ENCODE peak calls at places on chromosomes 16 and 17, in eight cellular contexts. I is endothelial cell of umbilical vein; O is IMR-90; C is CD8-positive, alpha-beta T cell; H is MM.1S; E is gastrocnemius medialis; D is mammary epithelial cell; N is naive thymus-derived CD4-positive, alpha-beta T cell. L is an unnamed sample.

GRCh38 chr16:53872248-53873221 is 168.6 kb downstream of the FTO start:
- DNase-seq in I (no peak), O (peak; percentile 93), C (no peak), H (no peak), E (no peak), D (peak; percentile 84), N (no peak), L (no peak)

GRCh38 chr16:70777496-70777895 is 23.5 kb downstream of the VAC14 start:
- DNase-seq in I (no peak), O (no peak), C (no peak), H (no peak), E (no peak), D (no peak), N (no peak), L (peak; percentile 42)

GRCh38 chr17:47934856-47935255 is 6.5 kb upstream of the PNPO start:
- DNase-seq in I (no peak), O (peak; percentile 45), C (no peak), H (no peak), E (no peak), D (peak; percentile 27), N (no peak), L (no peak)

GRCh38 chr17:4607773-4608187 is 23.5 kb downstream of the SMTNL2 start:
- DNase-seq in I (peak; percentile 66), O (peak; percentile 49), C (no peak), H (no peak), E (peak; percentile 76), D (no peak), N (no peak), L (no peak)

GRCh38 chr17:35352284-35352683 is 21.1 kb downstream of the SLFN11 start:
- DNase-seq in I (no peak), O (no peak), C (no peak), H (no peak), E (no peak), D (no peak), N (no peak), L (no peak)

GRCh38 chr16:46972971-46973456 is 460 bp downstream of the DNAJA2 start:
- DNase-seq in I (no peak), O (no peak), C (peak; percentile 42), H (peak; percentile 13), E (peak; percentile 30), D (peak; percentile 37), N (no peak), L (peak; percentile 73)

GRCh38 chr16:60763869-60764268 is 1272.4 kb downstream of the CDH8 start:
- DNase-seq in I (no peak), O (no peak), C (no peak), H (no peak), E (no peak), D (no peak), N (no peak), L (no peak)

GRCh38 chr17:39205112-39205526 is 5.0 kb downstream of the RPL19 start:
- DNase-seq in I (no peak), O (no peak), C (no peak), H (no peak), E (no peak), D (no peak), N (no peak), L (no peak)

GRCh38 chr17:51487947-51488346 is 227.6 kb downstream of the UTP18 start:
- DNase-seq in I (no peak), O (no peak), C (peak; percentile 22), H (no peak), E (no peak), D (peak; percentile 20), N (peak; percentile 28), L (no peak)

GRCh38 chr17:40487371-40488020 is 13.9 kb downstream of the TNS4 start:
- DNase-seq in I (no peak), O (no peak), C (no peak), H (no peak), E (peak; percentile 38), D (peak; percentile 57), N (no peak), L (no peak)

GRCh38 chr16:74745926-74746325 is 28.7 kb downstream of the FA2H start:
- DNase-seq in I (no peak), O (no peak), C (no peak), H (no peak), E (no peak), D (no peak), N (no peak), L (no peak)

GRCh38 chr17:45013021-45013997 is 38.1 kb downstream of the DCAKD start:
- DNase-seq in I (no peak), O (no peak), C (no peak), H (no peak), E (no peak), D (no peak), N (no peak), L (no peak)

GRCh38 chr16:52837251-52837650 is 215.4 kb downstream of the CHD9NB start:
- DNase-seq in I (no peak), O (peak; percentile 6), C (no peak), H (no peak), E (no peak), D (no peak), N (no peak), L (no peak)

GRCh38 chr17:7888184-7888920 is at the start of gene CHD3:
- DNase-seq in I (no peak), O (peak; percentile 21), C (peak; percentile 52), H (no peak), E (no peak), D (peak; percentile 71), N (peak; percentile 41), L (no peak)

GRCh38 chr16:87831421-87832136 is 37.7 kb downstream of the SLC7A5 start:
- DNase-seq in I (no peak), O (no peak), C (no peak), H (no peak), E (no peak), D (no peak), N (no peak), L (no peak)

GRCh38 chr17:29292992-29293889 is 707 bp downstream of the NUFIP2 start:
- DNase-seq in I (peak; percentile 38), O (peak; percentile 34), C (peak; percentile 74), H (peak; percentile 44), E (peak; percentile 54), D (peak; percentile 35), N (peak; percentile 48), L (peak; percentile 88)

DNA sequence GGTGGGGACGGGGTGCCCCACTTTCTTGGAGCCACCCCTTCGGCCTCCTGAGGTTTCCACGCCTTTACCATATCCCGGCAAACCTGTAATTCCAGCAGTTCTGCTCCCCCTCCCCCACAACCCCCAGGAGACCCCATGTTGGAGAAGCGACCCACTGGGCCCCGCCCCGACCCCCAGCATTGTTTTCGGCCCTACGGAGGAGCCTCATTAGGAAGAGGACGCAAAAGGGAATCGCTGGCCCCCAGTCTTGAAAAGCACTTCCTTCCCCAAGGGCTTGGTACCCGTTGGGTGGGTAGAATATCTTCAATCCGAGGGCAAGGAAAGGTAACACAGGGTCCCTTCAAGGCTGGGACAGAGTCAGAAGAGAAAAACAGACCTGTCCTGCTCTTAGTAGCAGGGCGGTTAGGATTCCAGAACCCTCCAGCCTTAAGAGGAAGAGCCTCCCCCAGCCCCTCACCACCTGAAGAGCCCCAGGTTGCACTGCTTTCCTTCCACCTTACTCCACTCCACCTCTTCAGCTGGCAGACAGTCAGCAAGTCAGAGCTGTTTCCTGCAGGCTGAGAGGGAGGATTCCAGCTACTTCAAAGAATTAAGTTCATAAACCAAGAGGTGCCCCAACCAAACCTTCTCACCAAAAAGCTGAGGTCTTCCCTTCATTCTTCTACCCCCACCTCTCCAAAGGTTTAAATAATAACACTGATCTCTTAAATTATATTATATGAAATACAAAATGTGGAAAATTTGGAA is 803 bp upstream of the TLCD2 start:
- DNase-seq in I (peak; percentile 21), O (no peak), C (no peak), H (no peak), E (no peak), D (no peak), N (no peak), L (no peak)
- H3K4me3 ChIP-seq in I (peak overlapping the region; percentile 51), O (peak overlapping the region; percentile 69), C (peak overlapping the region; percentile 55), H (no peak overlapping the region), E (peak overlapping the region; percentile 59), D (peak overlapping the region; percentile 68), N (no peak overlapping the region), L (peak overlapping the region; percentile 71)

GRCh38 chr17:77072670-77073069 is 68.1 kb upstream of the SEC14L1 start:
- DNase-seq in I (no peak), O (no peak), C (no peak), H (no peak), E (no peak), D (no peak), N (no peak), L (no peak)
- H3K27me3 ChIP-seq in I (peaks cover 13% of the 10 kb centered on the region), O (peaks cover 51% of the 10 kb centered on the region), C (no peaks in the 10 kb centered on the region), H (peaks cover 10% of the 10 kb centered on the region), E (peaks cover 3% of the 10 kb centered on the region), D (peaks cover 7% of the 10 kb centered on the region), N (no peaks in the 10 kb centered on the region), L (peaks cover 13% of the 10 kb centered on the region)

DNA sequence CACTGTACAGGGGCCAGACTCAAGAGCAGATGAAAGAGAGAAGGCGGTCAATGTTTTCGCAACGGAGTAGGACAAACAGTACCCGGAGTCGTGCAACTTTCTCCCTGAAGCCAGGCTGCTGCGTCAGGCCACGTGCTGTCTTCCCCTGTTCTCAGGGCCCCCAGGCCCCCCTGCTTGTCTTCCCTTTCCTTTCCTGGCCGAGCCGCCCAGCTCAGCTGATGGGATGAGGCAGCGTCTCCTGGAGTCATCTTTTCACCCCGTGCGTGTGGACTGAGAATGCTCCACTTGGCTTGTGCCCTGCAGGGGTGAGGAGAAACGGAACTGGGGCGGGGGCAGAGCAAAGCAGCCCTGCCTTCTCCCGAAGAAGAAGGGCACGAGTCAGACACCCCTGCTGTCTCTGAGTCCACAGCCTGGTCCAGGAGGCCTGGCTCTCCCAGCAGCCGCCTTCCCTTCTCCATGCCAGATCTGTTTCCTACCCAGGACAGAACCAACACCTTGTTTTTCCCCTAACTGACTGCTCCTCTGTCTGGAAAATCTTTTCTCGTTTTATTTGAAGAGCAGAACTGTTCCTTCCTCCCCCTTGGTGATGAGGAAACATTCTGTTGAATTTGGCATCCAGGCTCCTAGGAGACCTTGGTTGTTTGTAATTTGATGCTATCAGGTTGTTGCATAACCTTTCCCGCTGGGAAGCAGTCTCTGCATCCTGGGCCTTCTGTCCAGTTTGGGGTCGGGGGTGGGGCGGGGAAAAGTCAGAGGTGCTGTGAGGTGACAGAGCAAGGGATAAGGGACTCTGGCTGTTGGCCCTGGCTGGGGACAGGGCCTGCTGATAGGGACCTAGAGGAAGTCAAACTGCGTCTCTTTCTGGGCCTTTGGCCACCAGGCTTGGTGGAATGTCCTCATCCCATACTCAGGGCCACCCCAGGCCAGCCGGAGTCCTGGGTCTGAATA is 78.8 kb downstream of the WIPI1 start:
- DNase-seq in I (peak; percentile 92), O (peak; percentile 94), C (no peak), H (no peak), E (peak; percentile 100), D (peak; percentile 28), N (no peak), L (peak; percentile 95)
- H3K27ac ChIP-seq in I (peak overlapping the region; percentile 75), O (peak overlapping the region; percentile 93), C (no peak overlapping the region), H (no peak overlapping the region), E (peak overlapping the region; percentile 96), D (no peak overlapping the region), N (no peak overlapping the region), L (peak overlapping the region; percentile 93)

GRCh38 chr16:9060225-9060624 is 31.2 kb upstream of the HAPSTR1 start:
- DNase-seq in I (no peak), O (no peak), C (no peak), H (no peak), E (no peak), D (no peak), N (no peak), L (no peak)
- H3K4me3 ChIP-seq in I (no peak overlapping the region), O (no peak overlapping the region), C (no peak overlapping the region), H (no peak overlapping the region), E (no peak overlapping the region), D (no peak overlapping the region), N (no peak overlapping the region), L (no peak overlapping the region)

GRCh38 chr17:57723427-57724037 is 21.6 kb downstream of the CCDC182 start:
- DNase-seq in I (no peak), O (no peak), C (no peak), H (no peak), E (no peak), D (no peak), N (no peak), L (no peak)
- H3K27me3 ChIP-seq in I (peaks cover 10% of the 10 kb centered on the region), O (peaks cover 27% of the 10 kb centered on the region), C (no peaks in the 10 kb centered on the region), H (no peaks in the 10 kb centered on the region), E (no peaks in the 10 kb centered on the region), D (no peaks in the 10 kb centered on the region), N (no peaks in the 10 kb centered on the region), L (no peaks in the 10 kb centered on the region)

GRCh38 chr16:2981177-2981898 is 1.1 kb upstream of the PKMYT1 start:
- DNase-seq in I (no peak), O (no peak), C (no peak), H (no peak), E (no peak), D (no peak), N (no peak), L (no peak)
- H3K27ac ChIP-seq in I (no peak overlapping the region), O (no peak overlapping the region), C (no peak overlapping the region), H (no peak overlapping the region), E (peak overlapping the region; percentile 89), D (no peak overlapping the region), N (peak overlapping the region; percentile 94), L (peak overlapping the region; percentile 98)

L was measured in upper lobe of right lung.